ENCODE peak calls at places on chromosomes 13 and 19, in four cellular contexts. R, L, D and J are unnamed samples.

GRCh38 chr13:23288564-23288963 is 107.8 kb downstream of the SGCG start:
- DNase-seq in L (no peak), R (no peak), D (no peak), J (no peak)

GRCh38 chr13:106498571-106498970 is 36.9 kb downstream of the EFNB2 start:
- DNase-seq in R (no peak), D (no peak), L (no peak), J (no peak)

GRCh38 chr19:45591638-45592005 is 7.0 kb upstream of the OPA3 start:
- DNase-seq in D (no peak), R (no peak), L (no peak), J (no peak)

GRCh38 chr19:56955637-56956216 is 115.2 kb upstream of the PEG3 start:
- DNase-seq in L (no peak), R (no peak), D (no peak), J (no peak)

GRCh38 chr19:4067396-4068057 is 828 bp upstream of the ZBTB7A start:
- DNase-seq in L (no peak), R (no peak), D (peak; percentile 83), J (peak; percentile 38)

GRCh38 chr13:105410602-105411001 is 1124.9 kb downstream of the EFNB2 start:
- DNase-seq in D (peak; percentile 42), L (peak; percentile 11), R (peak; percentile 31), J (peak; percentile 78)

GRCh38 chr19:46368116-46368515 is 21.2 kb downstream of the PPP5C start:
- DNase-seq in R (no peak), D (no peak), L (no peak), J (no peak)

GRCh38 chr13:42007844-42008243 is 40.6 kb upstream of the DGKH start:
- DNase-seq in L (no peak), D (no peak), R (no peak), J (no peak)

GRCh38 chr13:110440946-110441731 is 120.4 kb downstream of the RAB20 start:
- DNase-seq in R (no peak), D (no peak), L (no peak), J (no peak)

GRCh38 chr13:22848539-22849052 is 332.2 kb upstream of the SGCG start:
- DNase-seq in L (no peak), D (peak; percentile 95), R (no peak), J (peak; percentile 5)

GRCh38 chr19:39224910-39225309 is 19.9 kb downstream of the IFNL3 start:
- DNase-seq in L (no peak), D (no peak), R (no peak), J (no peak)

GRCh38 chr19:737591-738093 is 13.3 kb upstream of the MISP start:
- DNase-seq in L (peak; percentile 49), R (no peak), D (peak; percentile 78), J (peak; percentile 72)
- TF ChIP-seq CTCF in L (peak; percentile 54), R (no peak), D (peak; percentile 45), J (peak; percentile 47)

GRCh38 chr19:11699931-11700794 is 38.6 kb downstream of the ZNF823 start:
- DNase-seq in R (no peak), L (no peak), D (no peak), J (peak; percentile 25)
- TF ChIP-seq CTCF in R (peak; percentile 52), L (peak; percentile 75), D (peak; percentile 73), J (peak; percentile 60)

DNA sequence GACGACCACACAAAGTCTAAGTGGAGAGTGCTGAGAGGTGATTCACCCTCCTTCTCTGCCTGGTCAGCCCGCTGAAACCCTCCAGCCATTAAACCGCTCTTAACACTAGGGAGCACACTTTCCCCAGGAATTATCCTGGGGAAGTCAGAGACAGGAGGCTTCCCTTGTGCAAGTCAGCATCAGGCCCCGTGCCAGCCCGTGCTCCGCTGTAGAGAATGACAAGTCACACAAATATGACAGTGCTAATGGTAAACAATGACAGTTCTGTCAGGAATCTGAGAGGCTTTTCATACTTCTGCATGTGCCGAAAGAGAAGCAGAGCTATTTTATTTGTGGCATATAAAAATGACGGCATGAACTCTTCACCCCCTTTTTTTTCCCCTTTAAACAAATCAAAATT is 816.9 kb upstream of the SLC10A2 start:
- DNase-seq in L (peak; percentile 36), R (peak; percentile 90), D (peak; percentile 88), J (peak; percentile 60)
- TF ChIP-seq CTCF in L (peak; percentile 72), R (peak; percentile 49), D (peak; percentile 39), J (no peak)

GRCh38 chr19:29672319-29672932 is 7.2 kb downstream of the PLEKHF1 start:
- DNase-seq in D (no peak), R (peak; percentile 4), L (no peak), J (no peak)
- TF ChIP-seq CTCF in D (no peak), R (no peak), L (no peak), J (no peak)